ENCODE peak calls at places on chromosome 11, in six cellular contexts. C is fibroblast of mammary gland, X is frontal cortex, W is NCI-H460, J is EH, U is HT1080. K is an unnamed sample.

GRCh38 chr11:118622376-118623290 is 15.2 kb downstream of the PHLDB1 start:
- DNase-seq in W (no peak), U (peak), J (peak), C (peak), X (no peak), K (no peak)

GRCh38 chr11:3010521-3011275 is 18.6 kb upstream of the NAP1L4 start:
- DNase-seq in J (no peak), W (no peak), C (peak), U (no peak), X (peak), K (no peak)

GRCh38 chr11:72712168-72712721 is 38.0 kb upstream of the PDE2A start:
- DNase-seq in W (no peak), X (no peak), U (no peak), C (peak), J (no peak), K (no peak)

GRCh38 chr11:30351061-30351460 is 28.2 kb downstream of the ARL14EP start:
- DNase-seq in U (no peak), C (no peak), X (no peak), J (no peak), W (no peak), K (no peak)

GRCh38 chr11:124867700-124868099 is 2.5 kb downstream of the ROBO3 start:
- DNase-seq in J (peak), X (peak), U (no peak), C (peak), W (peak), K (no peak)

GRCh38 chr11:73140213-73141030 is 1.7 kb downstream of the FCHSD2 start:
- DNase-seq in J (peak), X (no peak), C (peak), U (peak), W (no peak), K (no peak)

GRCh38 chr11:2269601-2270321 is 627 bp downstream of the ASCL2 start:
- DNase-seq in U (no peak), C (peak), J (peak), W (no peak), X (no peak), K (no peak)

GRCh38 chr11:2761131-2762030 is 61.6 kb upstream of the KCNQ1OT1 start:
- DNase-seq in C (no peak), J (no peak), X (no peak), W (no peak), U (no peak), K (no peak)

GRCh38 chr11:88779551-88779950 is 286.2 kb downstream of the GRM5 start:
- DNase-seq in W (no peak), J (peak), X (peak), U (peak), C (peak), K (no peak)

GRCh38 chr11:33984682-33985389 is 66.7 kb upstream of the CAPRIN1 start:
- DNase-seq in C (peak), J (peak), U (no peak), X (no peak), W (no peak), K (no peak)

GRCh38 chr11:114080219-114080618 is 20.7 kb downstream of the ZBTB16 start:
- DNase-seq in U (no peak), J (no peak), C (peak), W (no peak), X (no peak), K (no peak)

GRCh38 chr11:121418625-121419114 is 33.4 kb upstream of the SORL1 start:
- DNase-seq in X (no peak), C (no peak), J (no peak), W (no peak), U (no peak), K (no peak)

GRCh38 chr11:7964873-7965272 is 374 bp downstream of the NLRP10 start:
- DNase-seq in C (peak), U (peak), W (no peak), J (peak), X (no peak), K (no peak)

GRCh38 chr11:36454991-36455611 is 55.0 kb downstream of the TRAF6 start:
- DNase-seq in C (no peak), U (no peak), W (no peak), J (no peak), X (peak), K (no peak)

GRCh38 chr11:117738246-117738957 is 58.6 kb downstream of the DSCAML1 start:
- DNase-seq in W (no peak), X (no peak), U (peak), C (peak), J (no peak), K (no peak)

GRCh38 chr11:56700242-56700918 is 1.5 kb downstream of the OR9G1 start:
- DNase-seq in J (no peak), C (no peak), U (peak), X (no peak), W (no peak), K (no peak)

GRCh38 chr11:30488304-30488998 is 97.7 kb downstream of the MPPED2 start:
- DNase-seq in W (peak), J (peak), U (no peak), X (no peak), C (no peak), K (no peak)

GRCh38 chr11:84969103-84969502 is 658.0 kb downstream of the DLG2 start:
- DNase-seq in J (no peak), X (no peak), W (no peak), C (peak), U (no peak), K (no peak)

GRCh38 chr11:91085985-91086384 is 863.1 kb upstream of the CHORDC1 start:
- DNase-seq in X (no peak), J (no peak), U (no peak), W (no peak), C (peak), K (no peak)

GRCh38 chr11:17352925-17353227 is 1.3 kb downstream of the NCR3LG1 start:
- DNase-seq in X (no peak), W (no peak), J (peak), U (no peak), C (peak), K (no peak)

GRCh38 chr11:116093481-116093880 is 589.3 kb upstream of the CADM1 start:
- DNase-seq in X (no peak), W (no peak), U (no peak), J (no peak), C (no peak), K (no peak)

GRCh38 chr11:45737056-45737455 is 67.9 kb upstream of the SLC35C1 start:
- DNase-seq in U (peak), C (peak), X (no peak), W (no peak), J (peak), K (no peak)

GRCh38 chr11:2310786-2311455 is 9.1 kb downstream of the TSPAN32 start:
- DNase-seq in U (no peak), X (no peak), J (no peak), C (no peak), W (no peak), K (no peak)

GRCh38 chr11:99841885-99842284 is 821.1 kb downstream of the CNTN5 start:
- DNase-seq in J (no peak), C (no peak), U (no peak), X (no peak), W (no peak), K (no peak)

GRCh38 chr11:124895471-124895971 is 2.1 kb downstream of the ROBO4 start:
- DNase-seq in C (no peak), J (no peak), X (no peak), U (no peak), W (no peak), K (no peak)

GRCh38 chr11:115420524-115420923 is 83.7 kb downstream of the CADM1 start:
- DNase-seq in X (no peak), U (no peak), J (no peak), W (no peak), C (no peak), K (no peak)

GRCh38 chr11:122138759-122139594 is 23.0 kb upstream of the BLID start:
- DNase-seq in J (peak), X (no peak), C (no peak), W (no peak), U (peak), K (no peak)

K was measured in effector CD8-positive, alpha-beta T cell.